ENCODE peak calls at places on chromosomes 5 and 9, in eight cellular contexts. One of them, this sample, is unnamed. For H3K4me1, the result is how much of the 10 kb centered on the place peaks cover.

GRCh38 chr9:82490019-82490499 is 501.5 kb downstream of the SPATA31D1 start:
- DNase-seq in body of pancreas: no peak
- DNase-seq in heart left ventricle: no peak
- DNase-seq in HepG2: no peak
- DNase-seq in IMR-90: peak
- DNase-seq in tibial nerve: no peak
- DNase-seq in stomach: no peak
- DNase-seq in uterus: no peak
- DNase-seq in this sample: no peak

GRCh38 chr5:82584631-82585030 is 306.5 kb upstream of the RPS23 start:
- DNase-seq in body of pancreas: no peak
- DNase-seq in heart left ventricle: no peak
- DNase-seq in HepG2: peak
- DNase-seq in IMR-90: no peak
- DNase-seq in tibial nerve: no peak
- DNase-seq in stomach: no peak
- DNase-seq in uterus: no peak
- DNase-seq in this sample: peak

GRCh38 chr5:66307647-66308257 is 163.7 kb downstream of the SREK1 start:
- DNase-seq in body of pancreas: no peak
- DNase-seq in heart left ventricle: no peak
- DNase-seq in HepG2: peak
- DNase-seq in IMR-90: peak
- DNase-seq in tibial nerve: no peak
- DNase-seq in stomach: no peak
- DNase-seq in uterus: no peak
- DNase-seq in this sample: no peak

GRCh38 chr5:76850543-76851140 is 828 bp downstream of the S100Z start:
- DNase-seq in body of pancreas: no peak
- DNase-seq in heart left ventricle: no peak
- DNase-seq in HepG2: no peak
- DNase-seq in IMR-90: no peak
- DNase-seq in tibial nerve: no peak
- DNase-seq in stomach: no peak
- DNase-seq in uterus: no peak
- DNase-seq in this sample: no peak

GRCh38 chr5:55620009-55620770 is 85.4 kb upstream of the PLPP1 start:
- DNase-seq in body of pancreas: no peak
- DNase-seq in heart left ventricle: no peak
- DNase-seq in HepG2: no peak
- DNase-seq in IMR-90: no peak
- DNase-seq in tibial nerve: no peak
- DNase-seq in stomach: no peak
- DNase-seq in uterus: no peak
- DNase-seq in this sample: no peak

GRCh38 chr9:95131023-95131943 is 186.2 kb downstream of the FANCC start:
- DNase-seq in body of pancreas: peak
- DNase-seq in heart left ventricle: peak
- DNase-seq in HepG2: peak
- DNase-seq in IMR-90: peak
- DNase-seq in tibial nerve: peak
- DNase-seq in stomach: peak
- DNase-seq in uterus: peak
- DNase-seq in this sample: no peak

GRCh38 chr5:136374003-136374402 is 8.7 kb upstream of the TRPC7 start:
- DNase-seq in body of pancreas: no peak
- DNase-seq in heart left ventricle: no peak
- DNase-seq in HepG2: peak
- DNase-seq in IMR-90: peak
- DNase-seq in tibial nerve: no peak
- DNase-seq in stomach: no peak
- DNase-seq in uterus: no peak
- DNase-seq in this sample: no peak

GRCh38 chr9:137306546-137307254 is 4.6 kb upstream of the NRARP start:
- DNase-seq in body of pancreas: peak
- DNase-seq in heart left ventricle: peak
- DNase-seq in HepG2: no peak
- DNase-seq in IMR-90: no peak
- DNase-seq in tibial nerve: no peak
- DNase-seq in stomach: no peak
- DNase-seq in uterus: peak
- DNase-seq in this sample: peak

GRCh38 chr9:33436445-33436844 is 10.9 kb downstream of the AQP3 start:
- DNase-seq in body of pancreas: no peak
- DNase-seq in heart left ventricle: no peak
- DNase-seq in HepG2: no peak
- DNase-seq in IMR-90: no peak
- DNase-seq in tibial nerve: no peak
- DNase-seq in stomach: no peak
- DNase-seq in uterus: no peak
- DNase-seq in this sample: no peak

GRCh38 chr5:55218966-55219365 is 8.1 kb downstream of the MCIDAS start:
- DNase-seq in body of pancreas: peak
- DNase-seq in heart left ventricle: no peak
- DNase-seq in HepG2: no peak
- DNase-seq in IMR-90: no peak
- DNase-seq in tibial nerve: no peak
- DNase-seq in stomach: peak
- DNase-seq in uterus: no peak
- DNase-seq in this sample: peak

GRCh38 chr5:31809037-31809910 is 170.3 kb downstream of the PDZD2 start:
- DNase-seq in body of pancreas: peak
- DNase-seq in heart left ventricle: peak
- DNase-seq in HepG2: peak
- DNase-seq in IMR-90: peak
- DNase-seq in tibial nerve: peak
- DNase-seq in stomach: peak
- DNase-seq in uterus: peak
- DNase-seq in this sample: peak

GRCh38 chr9:21812945-21813568 is 10.6 kb downstream of the MTAP start:
- DNase-seq in body of pancreas: peak
- DNase-seq in heart left ventricle: peak
- DNase-seq in HepG2: peak
- DNase-seq in IMR-90: peak
- DNase-seq in tibial nerve: peak
- DNase-seq in stomach: peak
- DNase-seq in uterus: peak
- DNase-seq in this sample: peak

GRCh38 chr5:77463905-77464304 is 28.2 kb downstream of the WDR41 start:
- DNase-seq in body of pancreas: no peak
- DNase-seq in heart left ventricle: no peak
- DNase-seq in HepG2: no peak
- DNase-seq in IMR-90: no peak
- DNase-seq in tibial nerve: no peak
- DNase-seq in stomach: no peak
- DNase-seq in uterus: no peak
- DNase-seq in this sample: no peak

GRCh38 chr5:155311721-155312120 is 298.2 kb downstream of the KIF4B start:
- DNase-seq in body of pancreas: no peak
- DNase-seq in heart left ventricle: no peak
- DNase-seq in HepG2: no peak
- DNase-seq in IMR-90: no peak
- DNase-seq in tibial nerve: no peak
- DNase-seq in stomach: no peak
- DNase-seq in uterus: no peak
- DNase-seq in this sample: no peak

GRCh38 chr9:3498691-3499090 is 27.1 kb downstream of the RFX3 start:
- DNase-seq in body of pancreas: no peak
- DNase-seq in heart left ventricle: no peak
- DNase-seq in HepG2: no peak
- DNase-seq in IMR-90: peak
- DNase-seq in tibial nerve: no peak
- DNase-seq in stomach: no peak
- DNase-seq in uterus: no peak
- DNase-seq in this sample: no peak

GRCh38 chr9:88342246-88342645 is 46.0 kb upstream of the SPIN1 start:
- DNase-seq in body of pancreas: no peak
- DNase-seq in heart left ventricle: no peak
- DNase-seq in HepG2: no peak
- DNase-seq in IMR-90: peak
- DNase-seq in tibial nerve: no peak
- DNase-seq in stomach: no peak
- DNase-seq in uterus: no peak
- DNase-seq in this sample: no peak

GRCh38 chr9:99345936-99346335 is 123.9 kb downstream of the SEC61B start:
- DNase-seq in body of pancreas: no peak
- DNase-seq in heart left ventricle: no peak
- DNase-seq in HepG2: no peak
- DNase-seq in IMR-90: peak
- DNase-seq in tibial nerve: no peak
- DNase-seq in stomach: no peak
- DNase-seq in uterus: no peak
- DNase-seq in this sample: no peak

GRCh38 chr5:78367318-78367991 is 7.0 kb downstream of the SCAMP1 start:
- DNase-seq in body of pancreas: no peak
- DNase-seq in heart left ventricle: no peak
- DNase-seq in HepG2: no peak
- DNase-seq in IMR-90: no peak
- DNase-seq in tibial nerve: no peak
- DNase-seq in stomach: no peak
- DNase-seq in uterus: no peak
- DNase-seq in this sample: no peak

GRCh38 chr9:115262952-115263351 is 145.0 kb upstream of the TNC start:
- DNase-seq in body of pancreas: no peak
- DNase-seq in heart left ventricle: no peak
- DNase-seq in HepG2: no peak
- DNase-seq in IMR-90: peak
- DNase-seq in tibial nerve: no peak
- DNase-seq in stomach: no peak
- DNase-seq in uterus: no peak
- DNase-seq in this sample: no peak

GRCh38 chr5:144191998-144192397 is 21.3 kb downstream of the KCTD16 start:
- DNase-seq in body of pancreas: no peak
- DNase-seq in heart left ventricle: no peak
- DNase-seq in HepG2: peak
- DNase-seq in IMR-90: peak
- DNase-seq in tibial nerve: no peak
- DNase-seq in stomach: no peak
- DNase-seq in uterus: no peak
- DNase-seq in this sample: no peak

GRCh38 chr9:17090041-17090440 is 44.8 kb upstream of the CNTLN start:
- DNase-seq in body of pancreas: no peak
- DNase-seq in heart left ventricle: no peak
- DNase-seq in HepG2: no peak
- DNase-seq in IMR-90: peak
- DNase-seq in tibial nerve: no peak
- DNase-seq in stomach: no peak
- DNase-seq in uterus: no peak
- DNase-seq in this sample: no peak

GRCh38 chr5:173051746-173052145 is 4.4 kb upstream of the CREBRF start:
- DNase-seq in body of pancreas: no peak
- DNase-seq in heart left ventricle: no peak
- DNase-seq in HepG2: no peak
- DNase-seq in IMR-90: peak
- DNase-seq in tibial nerve: no peak
- DNase-seq in stomach: no peak
- DNase-seq in uterus: no peak
- DNase-seq in this sample: no peak

GRCh38 chr5:116011046-116011445 is 21.2 kb upstream of the ARL14EPL start:
- DNase-seq in body of pancreas: no peak
- DNase-seq in heart left ventricle: no peak
- DNase-seq in HepG2: no peak
- DNase-seq in IMR-90: peak
- DNase-seq in tibial nerve: no peak
- DNase-seq in stomach: no peak
- DNase-seq in uterus: no peak
- DNase-seq in this sample: no peak

GRCh38 chr5:116009806-116010205 is 22.5 kb upstream of the ARL14EPL start:
- DNase-seq in body of pancreas: no peak
- DNase-seq in heart left ventricle: no peak
- DNase-seq in HepG2: no peak
- DNase-seq in IMR-90: no peak
- DNase-seq in tibial nerve: no peak
- DNase-seq in stomach: no peak
- DNase-seq in uterus: no peak
- DNase-seq in this sample: no peak

GRCh38 chr5:116013207-116013777 is 19.0 kb upstream of the ARL14EPL start:
- DNase-seq in body of pancreas: no peak
- DNase-seq in heart left ventricle: no peak
- DNase-seq in HepG2: no peak
- DNase-seq in IMR-90: peak
- DNase-seq in tibial nerve: no peak
- DNase-seq in stomach: no peak
- DNase-seq in uterus: no peak
- DNase-seq in this sample: no peak

DNA sequence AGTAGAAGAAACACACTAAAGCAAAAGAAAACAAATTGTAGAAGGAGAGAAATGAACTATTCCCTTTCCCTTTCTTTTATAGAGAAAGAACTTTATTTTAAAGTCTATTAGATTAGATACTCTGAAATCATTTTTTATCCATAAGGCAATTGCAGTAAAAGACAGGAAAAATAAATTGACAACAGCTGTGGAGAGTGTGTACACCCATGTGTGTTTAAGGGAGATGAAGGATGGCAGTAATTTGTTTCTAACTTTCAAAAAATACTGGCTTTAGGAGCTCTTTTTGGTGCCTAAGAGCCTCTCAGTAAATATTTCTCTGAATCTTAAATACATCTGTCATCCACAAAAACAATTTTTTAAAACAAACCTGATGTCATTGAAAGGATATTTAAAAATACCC is 18.3 kb upstream of the ARL14EPL start:
- DNase-seq in body of pancreas: no peak
- DNase-seq in heart left ventricle: no peak
- DNase-seq in HepG2: no peak
- DNase-seq in IMR-90: no peak
- DNase-seq in tibial nerve: no peak
- DNase-seq in stomach: no peak
- DNase-seq in uterus: no peak
- DNase-seq in this sample: no peak
- TF ChIP-seq POLR2A in body of pancreas: no peak
- TF ChIP-seq POLR2A in heart left ventricle: no peak
- TF ChIP-seq POLR2A in HepG2: no peak
- TF ChIP-seq POLR2A in IMR-90: no peak
- TF ChIP-seq POLR2A in tibial nerve: no peak
- TF ChIP-seq POLR2A in stomach: no peak
- TF ChIP-seq POLR2A in uterus: no peak
- TF ChIP-seq POLR2A in this sample: no peak

GRCh38 chr9:89478821-89479668 is 18.9 kb downstream of the SEMA4D start:
- DNase-seq in body of pancreas: no peak
- DNase-seq in heart left ventricle: no peak
- DNase-seq in HepG2: no peak
- DNase-seq in IMR-90: no peak
- DNase-seq in tibial nerve: no peak
- DNase-seq in stomach: no peak
- DNase-seq in uterus: no peak
- DNase-seq in this sample: no peak
- H3K4me1 ChIP-seq in body of pancreas: under half
- H3K4me1 ChIP-seq in heart left ventricle: under half
- H3K4me1 ChIP-seq in HepG2: under half
- H3K4me1 ChIP-seq in IMR-90: under half
- H3K4me1 ChIP-seq in tibial nerve: under half
- H3K4me1 ChIP-seq in stomach: half or more
- H3K4me1 ChIP-seq in uterus: under half
- H3K4me1 ChIP-seq in this sample: under half

GRCh38 chr5:139131062-139131856 is 66.9 kb downstream of the SIL1 start:
- DNase-seq in body of pancreas: peak
- DNase-seq in heart left ventricle: peak
- DNase-seq in HepG2: no peak
- DNase-seq in IMR-90: peak
- DNase-seq in tibial nerve: no peak
- DNase-seq in stomach: peak
- DNase-seq in uterus: peak
- DNase-seq in this sample: no peak
- H3K4me3 ChIP-seq in body of pancreas: no peak
- H3K4me3 ChIP-seq in heart left ventricle: no peak
- H3K4me3 ChIP-seq in HepG2: no peak
- H3K4me3 ChIP-seq in IMR-90: no peak
- H3K4me3 ChIP-seq in tibial nerve: peak
- H3K4me3 ChIP-seq in stomach: no peak
- H3K4me3 ChIP-seq in uterus: peak
- H3K4me3 ChIP-seq in this sample: no peak

GRCh38 chr5:122445070-122445469 is 133.0 kb downstream of the SNCAIP start:
- DNase-seq in body of pancreas: no peak
- DNase-seq in heart left ventricle: no peak
- DNase-seq in HepG2: no peak
- DNase-seq in IMR-90: no peak
- DNase-seq in tibial nerve: no peak
- DNase-seq in stomach: no peak
- DNase-seq in uterus: no peak
- DNase-seq in this sample: no peak
- TF ChIP-seq POLR2A in body of pancreas: no peak
- TF ChIP-seq POLR2A in heart left ventricle: no peak
- TF ChIP-seq POLR2A in HepG2: no peak
- TF ChIP-seq POLR2A in IMR-90: no peak
- TF ChIP-seq POLR2A in tibial nerve: no peak
- TF ChIP-seq POLR2A in stomach: no peak
- TF ChIP-seq POLR2A in uterus: no peak
- TF ChIP-seq POLR2A in this sample: no peak

This sample was measured in right lobe of liver.